ENCODE peak calls at places on chromosomes 6 and 20, in six cellular contexts. Q is NCI-H1092, L is RPMI8226, W is ovary, A is caudate nucleus, Z is RWPE1. I is an unnamed sample.

GRCh38 chr20:2217857-2218529 is 77.8 kb upstream of the TGM3 start:
- DNase-seq in W (no peak), Z (no peak), A (no peak), Q (no peak), L (peak; percentile 52), I (no peak)

GRCh38 chr6:46366190-46366900 is 124.9 kb downstream of the RCAN2 start:
- DNase-seq in W (no peak), Q (no peak), L (no peak), A (no peak), Z (no peak), I (no peak)

GRCh38 chr6:134925800-134926199 is 24.1 kb downstream of the ALDH8A1 start:
- DNase-seq in A (no peak), W (no peak), Z (peak; percentile 75), L (no peak), Q (no peak), I (no peak)

GRCh38 chr20:3980260-3981131 is 34.9 kb downstream of the RNF24 start:
- DNase-seq in Q (no peak), L (peak; percentile 80), A (no peak), W (no peak), Z (peak; percentile 18), I (no peak)

GRCh38 chr6:56483929-56484328 is 158.8 kb downstream of the DST start:
- DNase-seq in A (no peak), Z (no peak), Q (no peak), W (no peak), L (no peak), I (no peak)

GRCh38 chr6:43770417-43771209 is 602 bp downstream of the VEGFA start:
- DNase-seq in L (peak; percentile 61), W (peak; percentile 69), Q (no peak), Z (peak; percentile 44), A (peak; percentile 31), I (no peak)

GRCh38 chr6:16974387-16974673 is 127.5 kb upstream of the STMND1 start:
- DNase-seq in L (no peak), W (no peak), A (no peak), Q (no peak), Z (no peak), I (no peak)

GRCh38 chr20:5821627-5822215 is 71.5 kb downstream of the SHLD1 start:
- DNase-seq in L (no peak), Z (no peak), W (peak; percentile 40), A (no peak), Q (no peak), I (no peak)

GRCh38 chr6:149717588-149718458 is at the start of gene LATS1:
- DNase-seq in L (peak; percentile 81), A (peak; percentile 70), Z (peak; percentile 85), W (peak; percentile 91), Q (peak; percentile 75), I (peak; percentile 47)

GRCh38 chr20:7728373-7728772 is 211.9 kb downstream of the HAO1 start:
- DNase-seq in L (no peak), Q (no peak), Z (peak; percentile 18), A (no peak), W (no peak), I (no peak)

GRCh38 chr20:58268936-58269619 is 40.4 kb upstream of the RAB22A start:
- DNase-seq in W (no peak), Z (no peak), A (no peak), Q (no peak), L (no peak), I (no peak)

GRCh38 chr20:45487231-45487635 is 17.7 kb downstream of the WFDC2 start:
- DNase-seq in L (no peak), Z (no peak), Q (no peak), W (no peak), A (no peak), I (no peak)

GRCh38 chr20:17644451-17644850 is 37.6 kb downstream of the RRBP1 start:
- DNase-seq in Q (no peak), L (no peak), W (no peak), A (no peak), Z (no peak), I (no peak)

GRCh38 chr6:114989279-114989964 is 646.6 kb upstream of the HS3ST5 start:
- DNase-seq in A (no peak), Q (no peak), W (no peak), L (no peak), Z (no peak), I (no peak)

GRCh38 chr20:35742741-35743523 is 872 bp upstream of the RBM39 start:
- DNase-seq in Q (no peak), W (no peak), L (peak; percentile 67), A (no peak), Z (no peak), I (no peak)

GRCh38 chr6:130494745-130495144 is 128.9 kb downstream of the TMEM200A start:
- DNase-seq in A (no peak), Q (no peak), Z (no peak), W (no peak), L (no peak), I (no peak)

GRCh38 chr20:49913399-49914047 is 1.8 kb downstream of the SPATA2 start:
- DNase-seq in Z (no peak), Q (no peak), L (no peak), W (no peak), A (peak; percentile 36), I (no peak)

GRCh38 chr20:1423625-1424106 is 30.8 kb upstream of the FKBP1A start:
- DNase-seq in L (peak; percentile 82), Q (peak; percentile 14), W (no peak), Z (no peak), A (peak; percentile 10), I (no peak)

GRCh38 chr6:93021235-93021909 is 398.0 kb downstream of the EPHA7 start:
- DNase-seq in L (no peak), Z (no peak), Q (no peak), A (no peak), W (no peak), I (no peak)

GRCh38 chr6:140736227-140736626 is 1361.8 kb upstream of the CITED2 start:
- DNase-seq in Q (no peak), L (no peak), W (no peak), Z (no peak), A (no peak), I (no peak)

GRCh38 chr6:129748901-129749748 is 39.1 kb upstream of the ARHGAP18 start:
- DNase-seq in A (no peak), Q (no peak), L (peak; percentile 61), Z (peak; percentile 70), W (no peak), I (no peak)

GRCh38 chr20:50577175-50578018 is 67.2 kb downstream of the PTPN1 start:
- DNase-seq in Q (peak; percentile 66), A (peak; percentile 22), L (no peak), Z (no peak), W (no peak), I (no peak)

GRCh38 chr6:8315154-8315553 is 120.2 kb downstream of the SLC35B3 start:
- DNase-seq in L (peak; percentile 31), W (no peak), A (no peak), Q (no peak), Z (no peak), I (no peak)